ENCODE peak calls at places on chromosomes 7 and 10, in ten cellular contexts. Y is anterior cingulate cortex; N is GM10248; R is DMS 273 treated with DMSO at 0.1 percent for 48 hours; C is prostate gland; I is T-helper 9 cell; Z is hepatocyte; W is ACHN; V is effector CD4-positive, alpha-beta T cell; U is smooth muscle cell of the brain vasculature. T is an unnamed sample.

GRCh38 chr10:4883079-4883739 is 57.2 kb downstream of the AKR1E2 start:
- DNase-seq in V (no peak), R (no peak), C (no peak), Z (no peak), W (no peak), N (no peak), U (no peak), Y (no peak), I (no peak), T (no peak)

GRCh38 chr7:131071786-131072504 is 255.7 kb upstream of the MKLN1 start:
- DNase-seq in C (no peak), W (peak; percentile 97), I (no peak), N (no peak), Z (no peak), V (no peak), R (peak; percentile 71), Y (no peak), U (no peak), T (peak; percentile 12)

GRCh38 chr10:131204406-131205152 is 106.9 kb downstream of the TCERG1L start:
- DNase-seq in C (no peak), R (no peak), Y (no peak), V (no peak), U (no peak), I (no peak), W (no peak), N (no peak), Z (no peak), T (no peak)

GRCh38 chr7:13778967-13779366 is 210.5 kb downstream of the ETV1 start:
- DNase-seq in N (no peak), W (no peak), I (no peak), Z (no peak), Y (peak; percentile 7), R (no peak), U (no peak), V (no peak), C (no peak), T (no peak)

GRCh38 chr7:80453699-80454340 is 58.0 kb downstream of the GNAT3 start:
- DNase-seq in N (peak; percentile 5), R (no peak), Y (no peak), U (no peak), Z (peak; percentile 29), I (no peak), C (no peak), V (no peak), W (peak; percentile 49), T (peak; percentile 47)

GRCh38 chr10:46311501-46311951 is 24.7 kb downstream of the ANTXRL start:
- DNase-seq in U (no peak), C (no peak), N (no peak), R (no peak), W (no peak), Z (no peak), V (no peak), Y (no peak), I (no peak), T (no peak)

GRCh38 chr10:50809596-50809995 is 69.9 kb downstream of the ASAH2B start:
- DNase-seq in W (no peak), I (no peak), Y (no peak), Z (no peak), C (no peak), R (no peak), N (no peak), V (no peak), U (no peak), T (no peak)

GRCh38 chr7:92633211-92633906 is 43.2 kb upstream of the FAM133B start:
- DNase-seq in N (no peak), W (peak; percentile 93), C (peak; percentile 38), Y (no peak), I (no peak), Z (peak; percentile 55), R (no peak), U (peak; percentile 64), V (no peak), T (no peak)

GRCh38 chr7:108322899-108323298 is 133.3 kb downstream of the NRCAM start:
- DNase-seq in Z (no peak), Y (no peak), N (no peak), U (no peak), W (no peak), I (no peak), C (no peak), R (no peak), V (no peak), T (peak; percentile 14)

GRCh38 chr10:84626688-84627087 is 298.3 kb downstream of the CCSER2 start:
- DNase-seq in W (no peak), I (no peak), Y (no peak), C (no peak), V (no peak), R (no peak), U (no peak), N (no peak), Z (no peak), T (no peak)